ENCODE peak calls at places on chromosomes 13 and 19, in nine cellular contexts. N is astrocyte of the spinal cord; K is CD8-positive, alpha-beta T cell; R is HFFc6; D is H9; W is activated CD8-positive, alpha-beta T cell treated with anti-CD3 and anti-CD28 coated beads for 36 hours; F is right lobe of liver; H is heart left ventricle; T is foreskin fibroblast. J is an unnamed sample.

GRCh38 chr19:2888739-2889224 is 11.9 kb upstream of the ZNF57 start:
- DNase-seq in N (no peak), K (peak), R (no peak), D (peak), W (peak), F (no peak), H (no peak), T (peak), J (no peak)

GRCh38 chr19:9487016-9487415 is 11.4 kb downstream of the ZNF560 start:
- DNase-seq in N (no peak), K (no peak), R (no peak), D (no peak), W (no peak), F (no peak), H (no peak), T (no peak), J (no peak)

GRCh38 chr19:737591-738093 is 13.3 kb upstream of the MISP start:
- DNase-seq in N (no peak), K (peak), R (no peak), D (peak), W (peak), F (no peak), H (no peak), T (peak), J (peak)

GRCh38 chr19:3607398-3608078 is 863 bp upstream of the TBXA2R start:
- DNase-seq in N (peak), K (no peak), R (peak), D (peak), W (no peak), F (peak), H (no peak), T (peak), J (no peak)

GRCh38 chr19:4390017-4390861 is 10.1 kb downstream of the SH3GL1 start:
- DNase-seq in N (peak), K (no peak), R (peak), D (peak), W (no peak), F (peak), H (peak), T (peak), J (no peak)

GRCh38 chr19:3730457-3730958 is 22.3 kb downstream of the TJP3 start:
- DNase-seq in N (no peak), K (no peak), R (no peak), D (no peak), W (no peak), F (no peak), H (no peak), T (no peak), J (no peak)

GRCh38 chr19:33284756-33285155 is 17.6 kb downstream of the CEBPA start:
- DNase-seq in N (no peak), K (no peak), R (no peak), D (no peak), W (no peak), F (no peak), H (no peak), T (no peak), J (no peak)

GRCh38 chr13:74061939-74062595 is 72.1 kb downstream of the KLF12 start:
- DNase-seq in N (peak), K (no peak), R (no peak), D (no peak), W (peak), F (no peak), H (no peak), T (peak), J (peak)

GRCh38 chr13:45413826-45414312 is 4.3 kb downstream of the SLC25A30 start:
- DNase-seq in N (no peak), K (no peak), R (no peak), D (no peak), W (no peak), F (no peak), H (no peak), T (peak), J (no peak)

GRCh38 chr13:34750078-34750703 is 191.9 kb upstream of the NBEA start:
- DNase-seq in N (no peak), K (no peak), R (no peak), D (peak), W (peak), F (no peak), H (peak), T (peak), J (no peak)

GRCh38 chr13:102399791-102400618 is 1.8 kb downstream of the FGF14 start:
- DNase-seq in N (no peak), K (no peak), R (no peak), D (peak), W (peak), F (peak), H (peak), T (peak), J (peak)

GRCh38 chr13:73984949-73985691 is 149.1 kb downstream of the KLF12 start:
- DNase-seq in N (no peak), K (peak), R (no peak), D (no peak), W (peak), F (no peak), H (no peak), T (no peak), J (no peak)

GRCh38 chr19:3227054-3227626 is 2.7 kb downstream of the CELF5 start:
- DNase-seq in N (no peak), K (no peak), R (no peak), D (no peak), W (no peak), F (no peak), H (no peak), T (no peak), J (no peak)

GRCh38 chr19:58573658-58574164 is 576 bp upstream of the MZF1 start:
- DNase-seq in N (no peak), K (no peak), R (no peak), D (no peak), W (no peak), F (no peak), H (no peak), T (no peak), J (no peak)

GRCh38 chr19:58571575-58571947 is 1.6 kb downstream of the MZF1 start:
- DNase-seq in N (no peak), K (no peak), R (no peak), D (no peak), W (no peak), F (peak), H (no peak), T (no peak), J (no peak)

GRCh38 chr19:58570770-58571574 is 2.2 kb downstream of the MZF1 start:
- DNase-seq in N (no peak), K (no peak), R (no peak), D (no peak), W (no peak), F (peak), H (no peak), T (no peak), J (no peak)

GRCh38 chr19:58572026-58572817 is 913 bp downstream of the MZF1 start:
- DNase-seq in N (no peak), K (no peak), R (no peak), D (no peak), W (no peak), F (no peak), H (peak), T (no peak), J (no peak)

GRCh38 chr19:58572818-58573657 is at the start of gene MZF1:
- DNase-seq in N (peak), K (peak), R (peak), D (peak), W (peak), F (peak), H (peak), T (peak), J (peak)
- TF ChIP-seq CTCF in N (no peak), K (no peak), R (peak), D (peak), W (no peak), F (no peak), H (no peak), T (no peak), J (peak)

GRCh38 chr13:23960566-23961156 is 63.4 kb upstream of the C1QTNF9B start:
- DNase-seq in N (peak), K (no peak), R (peak), D (no peak), W (peak), F (no peak), H (no peak), T (peak), J (no peak)
- TF ChIP-seq CTCF in N (peak), K (peak), R (peak), D (peak), W (peak), F (peak), H (peak), T (peak), J (peak)

GRCh38 chr19:38849147-38849745 is 540 bp downstream of the HNRNPL start:
- DNase-seq in N (peak), K (peak), R (peak), D (peak), W (peak), F (peak), H (peak), T (peak), J (peak)
- TF ChIP-seq CTCF in N (no peak), K (no peak), R (no peak), D (no peak), W (no peak), F (no peak), H (no peak), T (no peak), J (no peak)

GRCh38 chr13:48730971-48731658 is 77.4 kb downstream of the CYSLTR2 start:
- DNase-seq in N (peak), K (no peak), R (no peak), D (no peak), W (no peak), F (no peak), H (no peak), T (peak), J (no peak)
- TF ChIP-seq CTCF in N (no peak), K (no peak), R (no peak), D (no peak), W (no peak), F (no peak), H (no peak), T (no peak), J (no peak)

GRCh38 chr13:79900356-79900755 is 419.4 kb downstream of the NDFIP2 start:
- DNase-seq in N (no peak), K (no peak), R (no peak), D (no peak), W (no peak), F (no peak), H (no peak), T (no peak), J (no peak)

GRCh38 chr13:79898996-79899395 is 418.0 kb downstream of the NDFIP2 start:
- DNase-seq in N (no peak), K (no peak), R (no peak), D (no peak), W (no peak), F (no peak), H (no peak), T (peak), J (no peak)

GRCh38 chr13:79898202-79898826 is 417.4 kb downstream of the NDFIP2 start:
- DNase-seq in N (no peak), K (no peak), R (no peak), D (no peak), W (no peak), F (no peak), H (no peak), T (no peak), J (no peak)

GRCh38 chr13:79904581-79904980 is 423.6 kb downstream of the NDFIP2 start:
- DNase-seq in N (no peak), K (no peak), R (no peak), D (no peak), W (no peak), F (no peak), H (no peak), T (peak), J (no peak)

DNA sequence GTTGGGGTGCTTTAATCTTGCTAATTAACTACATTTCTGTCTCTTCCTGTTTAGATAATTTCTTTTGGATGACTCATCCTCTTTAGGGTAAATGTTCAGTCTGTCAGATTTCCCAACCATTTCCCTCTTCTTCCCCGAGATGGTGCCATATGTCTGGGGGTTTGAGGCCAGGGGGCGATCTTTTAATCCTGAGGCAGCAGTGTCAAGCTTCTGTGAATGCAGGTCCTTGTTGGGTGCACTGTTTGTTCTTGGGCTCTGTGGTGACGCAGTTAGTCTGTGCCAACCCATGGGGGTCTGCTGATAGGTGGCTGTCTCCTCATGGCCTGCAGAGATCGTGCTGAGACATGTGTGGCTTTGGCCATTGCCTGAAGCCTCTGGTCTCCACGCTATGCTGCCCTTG is 420.4 kb downstream of the NDFIP2 start:
- DNase-seq in N (no peak), K (no peak), R (peak), D (no peak), W (no peak), F (no peak), H (no peak), T (peak), J (no peak)
- TF ChIP-seq CTCF in N (no peak), K (no peak), R (peak), D (peak), W (no peak), F (no peak), H (no peak), T (no peak), J (no peak)

DNA sequence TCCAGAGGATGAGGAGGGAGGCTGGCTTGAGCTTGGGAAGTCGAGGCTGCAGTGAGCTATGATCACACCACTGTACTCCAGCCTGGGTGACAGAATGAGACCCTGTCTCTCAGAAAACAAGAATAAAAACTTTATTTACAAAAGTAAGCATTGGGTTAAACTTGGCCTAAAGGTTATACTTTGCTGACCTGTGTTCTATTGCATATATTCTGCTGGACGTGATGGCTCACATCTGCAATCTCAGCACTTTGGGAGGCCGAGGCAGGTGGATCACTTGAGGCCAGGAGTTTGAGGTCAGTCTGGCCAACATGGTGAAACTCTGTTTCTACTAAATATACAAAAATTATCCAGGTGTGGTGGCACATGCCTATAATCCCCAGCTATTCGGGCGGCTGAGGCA is 6.6 kb upstream of the ARHGEF18 start:
- DNase-seq in N (no peak), K (no peak), R (no peak), D (no peak), W (no peak), F (no peak), H (no peak), T (no peak), J (no peak)
- TF ChIP-seq CTCF in N (no peak), K (no peak), R (no peak), D (no peak), W (no peak), F (no peak), H (no peak), T (no peak), J (no peak)

GRCh38 chr13:53198017-53198416 is 169.4 kb downstream of the OLFM4 start:
- DNase-seq in N (no peak), K (no peak), R (no peak), D (no peak), W (no peak), F (no peak), H (no peak), T (no peak), J (no peak)
- TF ChIP-seq CTCF in N (no peak), K (no peak), R (no peak), D (peak), W (no peak), F (no peak), H (no peak), T (no peak), J (no peak)

DNA sequence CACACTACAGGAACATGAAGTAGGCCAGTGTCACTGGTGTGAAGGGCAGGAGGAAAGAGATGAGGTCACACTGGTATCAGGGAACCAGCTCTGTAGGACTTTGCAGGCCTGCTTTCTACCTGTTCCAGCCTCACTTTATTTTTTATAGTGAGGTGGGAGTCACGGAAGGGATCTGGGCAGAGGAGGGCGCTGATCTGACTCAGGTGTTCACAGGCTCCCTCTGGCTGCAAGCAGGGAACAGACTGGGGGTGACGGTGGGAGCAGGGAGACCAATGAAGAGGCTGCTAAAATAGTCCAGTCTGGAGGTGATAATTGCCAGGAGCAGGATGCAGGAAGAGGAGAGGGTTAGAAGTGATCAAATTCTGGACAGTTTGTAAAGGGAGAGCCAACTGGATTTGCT is 2.8 kb downstream of the THAP8 start:
- DNase-seq in N (no peak), K (no peak), R (no peak), D (peak), W (peak), F (no peak), H (no peak), T (no peak), J (no peak)
- TF ChIP-seq CTCF in N (peak), K (no peak), R (peak), D (peak), W (no peak), F (peak), H (peak), T (peak), J (peak)

GRCh38 chr19:58518261-58519086 is 1.1 kb downstream of the ZBTB45 start:
- DNase-seq in N (no peak), K (no peak), R (no peak), D (peak), W (peak), F (no peak), H (no peak), T (peak), J (no peak)
- TF ChIP-seq CTCF in N (no peak), K (no peak), R (no peak), D (no peak), W (no peak), F (no peak), H (no peak), T (no peak), J (no peak)